ENCODE peak calls at places on chromosome 19, in five cellular contexts. J, W, U, O and Y are unnamed samples.

GRCh38 chr19:6064016-6064702 is 46.1 kb downstream of the RFX2 start:
- ATAC-seq in J (no peak), W (no peak), U (no peak), O (no peak), Y (peak)

GRCh38 chr19:6694147-6694815 is 24.3 kb upstream of the TNFSF14 start:
- ATAC-seq in J (no peak), W (peak), U (peak), O (no peak), Y (no peak)

GRCh38 chr19:7729831-7730285 is 2.1 kb downstream of the CLEC4G start:
- ATAC-seq in J (no peak), W (no peak), U (no peak), O (no peak), Y (no peak)

GRCh38 chr19:19371056-19371455 is 34.4 kb upstream of the GATAD2A start:
- ATAC-seq in J (no peak), W (no peak), U (no peak), O (no peak), Y (no peak)

GRCh38 chr19:39144487-39145071 is 19.0 kb downstream of the PAK4 start:
- ATAC-seq in J (no peak), W (peak), U (peak), O (no peak), Y (peak)

GRCh38 chr19:10624585-10624984 is 768 bp upstream of the SLC44A2 start:
- ATAC-seq in J (peak), W (peak), U (peak), O (no peak), Y (peak)

GRCh38 chr19:9986787-9987281 is 23.5 kb downstream of the COL5A3 start:
- ATAC-seq in J (no peak), W (peak), U (peak), O (no peak), Y (no peak)

GRCh38 chr19:7987084-7987768 is 18.2 kb downstream of the ELAVL1 start:
- ATAC-seq in J (no peak), W (peak), U (peak), O (peak), Y (no peak)

GRCh38 chr19:16944626-16945363 is 56.0 kb downstream of the F2RL3 start:
- ATAC-seq in J (no peak), W (no peak), U (no peak), O (no peak), Y (no peak)

GRCh38 chr19:14107581-14108461 is 9.7 kb downstream of the PRKACA start:
- ATAC-seq in J (no peak), W (no peak), U (no peak), O (no peak), Y (peak)

GRCh38 chr19:13097331-13098258 is 5.1 kb downstream of the LYL1 start:
- ATAC-seq in J (no peak), W (no peak), U (peak), O (no peak), Y (peak)

GRCh38 chr19:2061936-2062729 is 11.1 kb upstream of the MKNK2 start:
- ATAC-seq in J (no peak), W (no peak), U (peak), O (peak), Y (no peak)

GRCh38 chr19:35167251-35168119 is 12.9 kb downstream of the FXYD5 start:
- ATAC-seq in J (peak), W (no peak), U (no peak), O (no peak), Y (no peak)